ENCODE peak calls at places on chromosomes 12 and 14, in four cellular contexts. L is trophoblast cell, O is mesendoderm, E is H9. A is an unnamed sample.
A peak's percentile ranks its signal among the peaks of the same experiment; 100 is the strongest.

GRCh38 chr12:84201976-84202375 is 710.6 kb downstream of the SLC6A15 start:
- DNase-seq in L (no peak), O (no peak), E (no peak), A (peak; percentile 4)

GRCh38 chr12:56324196-56324595 is 8.4 kb upstream of the CNPY2 start:
- DNase-seq in L (peak; percentile 83), O (no peak), E (no peak), A (no peak)

GRCh38 chr14:32934891-32935633 is 3.6 kb upstream of the NPAS3 start:
- DNase-seq in L (no peak), O (peak; percentile 50), E (peak; percentile 49), A (no peak)

GRCh38 chr12:24069532-24070395 is 120.3 kb upstream of the SOX5 start:
- DNase-seq in L (no peak), O (peak; percentile 43), E (peak; percentile 38), A (peak; percentile 34)

GRCh38 chr14:26204362-26204953 is 393.4 kb downstream of the NOVA1 start:
- DNase-seq in L (no peak), O (peak; percentile 63), E (no peak), A (no peak)

GRCh38 chr14:75905505-75905904 is 76.3 kb downstream of the TGFB3 start:
- DNase-seq in L (peak; percentile 62), O (no peak), E (no peak), A (peak; percentile 53)

GRCh38 chr12:100974747-100975146 is 180.2 kb downstream of the ANO4 start:
- DNase-seq in L (no peak), O (no peak), E (no peak), A (no peak)

GRCh38 chr12:125983094-125983783 is 918.0 kb downstream of the AACS start:
- DNase-seq in L (peak; percentile 96), O (peak; percentile 96), E (peak; percentile 98), A (no peak)

GRCh38 chr14:64680013-64680674 is 24.1 kb upstream of the PLEKHG3 start:
- DNase-seq in L (no peak), O (no peak), E (no peak), A (no peak)

GRCh38 chr14:24094839-24095195 is 706 bp downstream of the PCK2 start:
- DNase-seq in L (no peak), O (no peak), E (no peak), A (no peak)

GRCh38 chr14:24092110-24092959 is 1.8 kb upstream of the PCK2 start:
- DNase-seq in L (no peak), O (peak; percentile 11), E (no peak), A (no peak)

GRCh38 chr14:24095196-24096068 is 1.3 kb downstream of the PCK2 start:
- DNase-seq in L (no peak), O (peak; percentile 94), E (peak; percentile 87), A (peak; percentile 44)

GRCh38 chr14:24093901-24094838 is at the start of gene PCK2:
- DNase-seq in L (peak; percentile 69), O (peak; percentile 99), E (peak; percentile 99), A (peak; percentile 88)

GRCh38 chr14:24092960-24093900 is 881 bp upstream of the PCK2 start:
- DNase-seq in L (peak; percentile 26), O (peak; percentile 16), E (no peak), A (no peak)
- H3K4ac ChIP-seq in L (no peak overlapping the region), O (peak overlapping the region; percentile 8), E (no peak overlapping the region), A (peak overlapping the region; percentile 90)

GRCh38 chr12:54682674-54683073 is 34.5 kb upstream of the DCD start:
- DNase-seq in L (no peak), O (no peak), E (no peak), A (no peak)

GRCh38 chr12:54688309-54689033 is 40.3 kb upstream of the DCD start:
- DNase-seq in L (no peak), O (no peak), E (no peak), A (no peak)

GRCh38 chr12:54683388-54683787 is 35.2 kb upstream of the DCD start:
- DNase-seq in L (no peak), O (peak; percentile 47), E (peak; percentile 84), A (no peak)

GRCh38 chr12:54689034-54689372 is 40.8 kb upstream of the DCD start:
- DNase-seq in L (no peak), O (peak; percentile 56), E (no peak), A (no peak)

DNA sequence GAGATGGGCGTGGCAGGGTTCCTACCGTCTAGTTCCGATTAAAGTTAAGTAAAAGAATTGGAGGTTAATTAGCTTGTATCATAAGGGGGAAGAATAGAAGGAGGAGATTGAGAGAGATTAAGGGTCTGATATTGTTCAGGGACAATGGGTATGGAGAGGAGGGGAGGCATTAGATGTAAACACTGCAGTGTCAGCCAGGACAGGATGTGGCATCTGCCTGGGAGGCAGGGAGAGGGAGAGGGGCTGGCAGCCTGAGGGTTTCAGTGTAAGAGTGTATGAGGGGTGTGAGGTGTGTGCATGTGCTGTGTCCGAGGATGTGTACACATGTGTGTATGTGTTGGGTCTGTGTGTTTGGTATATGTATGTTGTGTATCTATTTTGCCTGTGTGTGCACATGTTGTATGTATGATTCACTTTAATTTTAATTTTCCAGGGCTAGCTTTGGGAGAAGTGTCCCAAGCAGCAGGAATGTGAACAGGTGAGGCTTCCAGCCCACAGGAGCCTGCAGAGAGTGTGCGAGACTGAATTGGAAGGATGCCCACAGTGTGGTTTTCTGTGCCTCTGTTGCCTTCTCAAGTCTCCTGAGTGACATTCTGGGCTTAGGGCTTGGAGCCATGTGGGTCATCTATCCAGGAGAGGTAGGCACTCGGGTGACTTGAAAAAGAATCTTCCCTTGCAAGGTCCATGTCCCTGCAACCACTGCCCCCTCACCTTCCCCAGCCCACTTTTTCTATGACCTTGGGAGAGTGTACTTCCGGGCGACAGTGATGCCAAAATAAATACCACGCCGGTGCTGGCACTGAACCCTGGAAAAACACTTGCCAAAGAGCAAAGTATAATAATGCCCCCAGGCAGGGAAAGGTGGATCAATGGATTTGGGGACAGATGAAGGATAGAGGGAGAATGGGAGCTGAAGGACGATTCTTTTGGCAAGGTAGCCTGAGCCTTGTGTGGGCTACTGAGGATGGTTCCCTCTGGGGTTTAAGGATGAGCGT is 36.8 kb upstream of the DCD start:
- DNase-seq in L (no peak), O (peak; percentile 54), E (no peak), A (no peak)
- H4K8ac ChIP-seq in L (no peak overlapping the region), O (no peak overlapping the region), E (peak overlapping the region; percentile 27), A (no peak overlapping the region)

GRCh38 chr14:36243183-36243582 is 66.7 kb upstream of the PTCSC3 start:
- DNase-seq in L (no peak), O (peak; percentile 46), E (peak; percentile 34), A (no peak)

GRCh38 chr14:36238666-36239363 is 62.3 kb upstream of the PTCSC3 start:
- DNase-seq in L (peak; percentile 19), O (no peak), E (no peak), A (peak; percentile 70)

GRCh38 chr14:36245223-36245622 is 68.7 kb upstream of the PTCSC3 start:
- DNase-seq in L (no peak), O (peak; percentile 56), E (no peak), A (no peak)

DNA sequence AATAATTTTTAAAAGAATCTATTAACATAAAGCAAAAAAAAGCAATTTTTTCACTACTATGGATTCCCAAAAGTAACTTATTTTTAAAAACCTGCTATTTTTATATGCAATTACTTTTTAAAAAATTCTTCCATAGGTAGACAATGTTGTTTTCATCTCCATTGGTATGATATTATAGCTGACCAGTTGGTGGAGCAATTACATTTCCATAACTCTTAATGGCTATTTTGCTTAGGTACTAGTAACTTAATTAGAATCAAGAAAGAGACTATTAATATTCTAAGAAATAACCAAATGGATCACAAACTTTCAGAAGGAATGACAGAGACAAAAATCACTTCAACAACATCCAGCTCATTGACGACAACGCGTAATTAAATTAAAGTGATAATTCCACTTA is 64.7 kb upstream of the PTCSC3 start:
- DNase-seq in L (no peak), O (no peak), E (no peak), A (no peak)
- H3K4ac ChIP-seq in L (no peak overlapping the region), O (no peak overlapping the region), E (no peak overlapping the region), A (no peak overlapping the region)

GRCh38 chr14:102498005-102498677 is 11.4 kb downstream of the ANKRD9 start:
- DNase-seq in L (no peak), O (peak; percentile 49), E (peak; percentile 69), A (no peak)
- H4K8ac ChIP-seq in L (no peak overlapping the region), O (no peak overlapping the region), E (no peak overlapping the region), A (no peak overlapping the region)

GRCh38 chr14:90054803-90055202 is 7.0 kb upstream of the KCNK13 start:
- DNase-seq in L (no peak), O (no peak), E (no peak), A (no peak)
- H3K4ac ChIP-seq in L (no peak overlapping the region), O (no peak overlapping the region), E (no peak overlapping the region), A (no peak overlapping the region)

A was measured in IMR-90.